ENCODE peak calls at places on chromosome 1, in four cellular contexts. One of them, this sample, is unnamed.

GRCh38 chr1:19644422-19644760 is 280 bp downstream of the NBL1 start:
- DNase-seq in neuronal stem cell: no peak
- DNase-seq in H9: no peak
- DNase-seq in mammary epithelial cell: no peak
- DNase-seq in this sample: no peak

GRCh38 chr1:181044449-181044966 is 10.7 kb downstream of the MR1 start:
- DNase-seq in mammary epithelial cell: peak
- DNase-seq in H9: no peak
- DNase-seq in neuronal stem cell: no peak
- DNase-seq in this sample: no peak

GRCh38 chr1:7384121-7384520 is 387.0 kb upstream of the VAMP3 start:
- DNase-seq in H9: peak
- DNase-seq in mammary epithelial cell: no peak
- DNase-seq in neuronal stem cell: no peak
- DNase-seq in this sample: no peak

GRCh38 chr1:36553591-36554417 is 71.1 kb upstream of the CSF3R start:
- DNase-seq in neuronal stem cell: peak
- DNase-seq in mammary epithelial cell: peak
- DNase-seq in H9: peak
- DNase-seq in this sample: peak

GRCh38 chr1:205436776-205437485 is 15.1 kb upstream of the LEMD1 start:
- DNase-seq in H9: no peak
- DNase-seq in neuronal stem cell: no peak
- DNase-seq in mammary epithelial cell: no peak
- DNase-seq in this sample: no peak

GRCh38 chr1:5727871-5728643 is 264.2 kb downstream of the NPHP4 start:
- DNase-seq in mammary epithelial cell: no peak
- DNase-seq in H9: no peak
- DNase-seq in neuronal stem cell: no peak
- DNase-seq in this sample: no peak

GRCh38 chr1:40479156-40479555 is 2.1 kb downstream of the ZFP69 start:
- DNase-seq in H9: no peak
- DNase-seq in neuronal stem cell: no peak
- DNase-seq in mammary epithelial cell: no peak
- DNase-seq in this sample: no peak

GRCh38 chr1:235093013-235093618 is 35.5 kb downstream of the TOMM20 start:
- DNase-seq in H9: peak
- DNase-seq in mammary epithelial cell: no peak
- DNase-seq in neuronal stem cell: no peak
- DNase-seq in this sample: peak

GRCh38 chr1:196367838-196368237 is 240.4 kb downstream of the KCNT2 start:
- DNase-seq in mammary epithelial cell: no peak
- DNase-seq in neuronal stem cell: no peak
- DNase-seq in H9: no peak
- DNase-seq in this sample: no peak

GRCh38 chr1:51000160-51000559 is 30.1 kb downstream of the CDKN2C start:
- DNase-seq in mammary epithelial cell: no peak
- DNase-seq in neuronal stem cell: no peak
- DNase-seq in H9: no peak
- DNase-seq in this sample: no peak

GRCh38 chr1:113141650-113142473 is 68.9 kb downstream of the LRIG2 start:
- DNase-seq in H9: no peak
- DNase-seq in mammary epithelial cell: peak
- DNase-seq in neuronal stem cell: no peak
- DNase-seq in this sample: peak
- H3K4me2 ChIP-seq in H9: no peak
- H3K4me2 ChIP-seq in mammary epithelial cell: no peak
- H3K4me2 ChIP-seq in neuronal stem cell: no peak
- H3K4me2 ChIP-seq in this sample: no peak

GRCh38 chr1:64136749-64137568 is 66.5 kb upstream of the UBE2U start:
- DNase-seq in mammary epithelial cell: peak
- DNase-seq in H9: peak
- DNase-seq in neuronal stem cell: peak
- DNase-seq in this sample: peak
- H3K9ac ChIP-seq in mammary epithelial cell: no peak
- H3K9ac ChIP-seq in H9: no peak
- H3K9ac ChIP-seq in neuronal stem cell: no peak
- H3K9ac ChIP-seq in this sample: no peak

GRCh38 chr1:16954579-16954978 is 25.8 kb downstream of the MFAP2 start:
- DNase-seq in neuronal stem cell: no peak
- DNase-seq in mammary epithelial cell: no peak
- DNase-seq in H9: no peak
- DNase-seq in this sample: no peak
- H3K4me2 ChIP-seq in neuronal stem cell: no peak
- H3K4me2 ChIP-seq in mammary epithelial cell: no peak
- H3K4me2 ChIP-seq in H9: no peak
- H3K4me2 ChIP-seq in this sample: no peak

GRCh38 chr1:210231846-210232523 is 611 bp upstream of the SERTAD4 start:
- DNase-seq in H9: no peak
- DNase-seq in mammary epithelial cell: peak
- DNase-seq in neuronal stem cell: no peak
- DNase-seq in this sample: peak
- H3K9ac ChIP-seq in H9: no peak
- H3K9ac ChIP-seq in mammary epithelial cell: no peak
- H3K9ac ChIP-seq in neuronal stem cell: no peak
- H3K9ac ChIP-seq in this sample: no peak

DNA sequence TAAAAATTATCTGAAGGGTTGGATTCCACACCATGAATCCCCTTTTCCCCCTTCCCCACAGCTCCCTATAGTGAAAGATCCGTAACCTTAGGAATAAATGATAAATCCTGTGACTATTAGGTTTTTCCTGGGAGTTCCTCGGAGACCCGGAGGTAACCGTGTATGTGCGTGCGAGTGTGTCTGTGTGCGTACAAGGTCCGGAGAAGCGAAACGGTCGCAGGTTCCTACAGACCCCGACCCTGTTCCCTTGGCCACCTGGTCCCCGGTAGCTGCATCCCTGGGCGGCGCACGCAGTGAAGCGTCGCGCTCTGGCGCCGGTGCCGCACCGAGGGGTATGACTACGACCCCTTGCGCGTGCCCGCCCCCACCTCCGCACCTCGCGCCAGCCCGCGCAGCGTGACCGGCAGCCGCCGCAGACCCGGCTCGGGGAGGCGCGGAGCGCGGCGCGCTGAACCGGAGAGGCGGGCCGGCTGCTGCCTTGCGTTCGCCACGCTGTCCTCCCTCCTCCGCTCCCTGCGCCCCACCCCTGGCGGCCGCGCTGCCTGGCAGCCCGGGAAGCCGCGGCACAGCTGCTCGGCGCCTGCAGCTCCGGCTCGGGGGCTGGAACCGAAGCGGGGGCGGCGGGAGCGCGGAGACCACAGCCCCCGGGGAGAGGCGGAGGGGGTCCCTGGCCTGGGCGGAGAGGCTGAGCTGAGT is at the start of gene AK5:
- DNase-seq in mammary epithelial cell: peak
- DNase-seq in H9: peak
- DNase-seq in neuronal stem cell: peak
- DNase-seq in this sample: peak
- H3K4me2 ChIP-seq in mammary epithelial cell: peak
- H3K4me2 ChIP-seq in H9: peak
- H3K4me2 ChIP-seq in neuronal stem cell: peak
- H3K4me2 ChIP-seq in this sample: peak

This sample was measured in fibroblast of lung.